ENCODE peak calls at places on chromosomes 3 and 15, in eight cellular contexts. Z, V, P, U, F, A, E and I are unnamed samples. For H3K4me1, the result is how much of the 10 kb centered on the place peaks cover.

GRCh38 chr15:64990168-64990470 is 405 bp upstream of the SPG21 start:
- DNase-seq in Z (no peak), V (no peak), P (no peak), U (no peak), F (no peak), A (no peak), E (no peak), I (no peak)

GRCh38 chr15:99097441-99098410 is 7.2 kb upstream of the SYNM start:
- DNase-seq in Z (no peak), V (no peak), P (no peak), U (no peak), F (no peak), A (no peak), E (no peak), I (no peak)

GRCh38 chr3:129627350-129628168 is 21.1 kb upstream of the PLXND1 start:
- DNase-seq in Z (peak), V (peak), P (peak), U (peak), F (no peak), A (peak), E (peak), I (peak)

GRCh38 chr3:153072856-153073255 is 89.2 kb upstream of the RAP2B start:
- DNase-seq in Z (no peak), V (no peak), P (no peak), U (no peak), F (no peak), A (no peak), E (no peak), I (no peak)

GRCh38 chr3:56125358-56126005 is 342.8 kb downstream of the ERC2 start:
- DNase-seq in Z (no peak), V (peak), P (peak), U (peak), F (peak), A (peak), E (no peak), I (no peak)

GRCh38 chr3:180680097-180680430 is 775 bp upstream of the CCDC39 start:
- DNase-seq in Z (no peak), V (peak), P (no peak), U (peak), F (no peak), A (no peak), E (peak), I (no peak)

GRCh38 chr3:195587824-195588223 is 4.1 kb upstream of the APOD start:
- DNase-seq in Z (no peak), V (no peak), P (no peak), U (no peak), F (no peak), A (no peak), E (no peak), I (no peak)

GRCh38 chr15:88155310-88155709 is 101.2 kb downstream of the NTRK3 start:
- DNase-seq in Z (no peak), V (no peak), P (no peak), U (no peak), F (no peak), A (no peak), E (no peak), I (no peak)

GRCh38 chr3:134840459-134840858 is 45.4 kb downstream of the EPHB1 start:
- DNase-seq in Z (no peak), V (no peak), P (peak), U (no peak), F (no peak), A (no peak), E (peak), I (no peak)

GRCh38 chr3:118165413-118165812 is 869.2 kb downstream of the IGSF11 start:
- DNase-seq in Z (no peak), V (no peak), P (peak), U (no peak), F (no peak), A (no peak), E (no peak), I (no peak)

DNA sequence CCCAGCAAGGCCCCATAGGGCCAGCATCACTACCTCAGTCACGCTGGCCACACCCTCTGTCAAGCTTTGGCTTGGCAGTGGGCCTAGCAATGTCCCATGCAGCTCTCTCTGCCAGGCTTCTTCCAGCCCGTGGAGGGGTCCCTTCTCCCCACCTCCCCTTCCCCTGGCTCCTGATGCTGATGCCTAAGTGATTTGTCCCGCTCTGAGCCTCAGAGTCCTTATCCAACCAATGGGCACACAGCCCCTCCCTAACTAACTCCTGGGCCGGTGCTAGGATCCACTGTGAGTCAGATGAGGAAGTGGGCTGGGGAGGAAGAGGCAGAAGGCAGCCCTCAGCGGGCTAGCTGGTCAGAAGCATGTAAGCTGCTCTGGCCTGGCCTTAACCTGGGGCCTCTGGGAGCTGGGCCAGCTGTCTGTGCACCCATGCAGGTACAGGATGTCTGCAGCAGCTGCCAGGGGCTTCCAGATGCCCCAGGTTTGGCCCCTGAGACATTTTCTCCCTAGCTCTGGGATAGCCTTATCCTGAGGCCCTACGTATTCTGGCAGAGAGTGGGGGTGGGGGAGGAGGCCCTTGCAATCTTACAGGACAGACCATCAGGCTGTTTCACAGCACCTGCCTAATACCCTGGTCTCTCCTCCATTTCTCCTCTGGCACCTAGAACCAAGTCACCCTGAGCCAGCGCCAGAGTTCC is 740 bp upstream of the ZBTB47 start:
- DNase-seq in Z (no peak), V (no peak), P (peak), U (peak), F (peak), A (peak), E (peak), I (peak)
- H3K4me3 ChIP-seq in Z (peak), V (peak), P (peak), U (peak), F (peak), A (peak), E (peak), I (no peak)

DNA sequence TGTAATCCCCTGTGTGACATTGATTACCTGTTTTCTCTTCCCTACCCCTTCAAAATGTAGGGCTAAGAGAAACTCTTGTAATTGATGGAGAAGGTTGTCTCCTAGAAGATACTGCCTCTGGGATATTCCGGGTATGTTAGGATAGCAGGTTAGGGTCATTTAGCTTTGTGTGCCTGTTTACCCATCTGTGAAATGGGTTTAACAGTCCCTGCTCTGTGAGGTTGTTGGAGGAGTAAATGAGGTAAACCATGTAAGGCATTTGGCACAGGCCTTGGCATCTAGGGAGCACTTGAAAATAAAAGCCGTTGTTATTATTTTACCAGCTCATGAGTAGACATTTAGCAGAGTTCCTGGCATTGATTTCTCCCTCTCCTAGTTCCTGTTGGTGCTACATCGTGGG is 16.4 kb downstream of the PTPRG start:
- DNase-seq in Z (no peak), V (no peak), P (no peak), U (no peak), F (no peak), A (no peak), E (no peak), I (no peak)
- H3K4me1 ChIP-seq in Z (under half), V (under half), P (under half), U (under half), F (under half), A (under half), E (under half), I (under half)

DNA sequence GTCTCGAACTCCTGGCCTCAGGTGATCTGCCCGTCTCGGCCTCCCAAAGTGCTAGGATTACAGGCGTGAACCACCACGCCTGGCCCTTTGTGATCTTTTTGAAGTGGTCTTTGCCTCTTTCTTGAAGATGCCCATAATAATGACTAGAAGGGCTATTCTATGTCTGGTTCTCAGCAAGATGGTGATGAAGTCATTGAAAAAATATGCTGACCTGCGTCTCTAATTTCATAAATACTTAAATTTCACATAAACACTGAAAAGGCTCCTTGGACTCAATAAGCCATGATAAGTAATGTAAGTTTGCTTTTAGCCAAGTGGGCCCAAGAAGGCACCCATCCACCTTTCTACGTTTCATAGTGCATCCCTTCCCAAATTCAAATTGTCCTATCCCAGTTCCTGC is 775 bp upstream of the MAPK6 start:
- DNase-seq in Z (no peak), V (no peak), P (peak), U (peak), F (no peak), A (peak), E (no peak), I (no peak)
- H3K4me3 ChIP-seq in Z (no peak), V (peak), P (peak), U (peak), F (peak), A (peak), E (no peak), I (no peak)

GRCh38 chr3:128485283-128486156 is 7.5 kb downstream of the GATA2 start:
- DNase-seq in Z (no peak), V (no peak), P (no peak), U (peak), F (peak), A (peak), E (no peak), I (no peak)

GRCh38 chr3:128486692-128487537 is 6.1 kb downstream of the GATA2 start:
- DNase-seq in Z (no peak), V (no peak), P (peak), U (peak), F (peak), A (peak), E (no peak), I (peak)

GRCh38 chr3:128484404-128485282 is 8.4 kb downstream of the GATA2 start:
- DNase-seq in Z (no peak), V (no peak), P (no peak), U (peak), F (peak), A (peak), E (no peak), I (no peak)

GRCh38 chr3:128487538-128487812 is 5.5 kb downstream of the GATA2 start:
- DNase-seq in Z (no peak), V (no peak), P (no peak), U (no peak), F (no peak), A (no peak), E (no peak), I (no peak)

DNA sequence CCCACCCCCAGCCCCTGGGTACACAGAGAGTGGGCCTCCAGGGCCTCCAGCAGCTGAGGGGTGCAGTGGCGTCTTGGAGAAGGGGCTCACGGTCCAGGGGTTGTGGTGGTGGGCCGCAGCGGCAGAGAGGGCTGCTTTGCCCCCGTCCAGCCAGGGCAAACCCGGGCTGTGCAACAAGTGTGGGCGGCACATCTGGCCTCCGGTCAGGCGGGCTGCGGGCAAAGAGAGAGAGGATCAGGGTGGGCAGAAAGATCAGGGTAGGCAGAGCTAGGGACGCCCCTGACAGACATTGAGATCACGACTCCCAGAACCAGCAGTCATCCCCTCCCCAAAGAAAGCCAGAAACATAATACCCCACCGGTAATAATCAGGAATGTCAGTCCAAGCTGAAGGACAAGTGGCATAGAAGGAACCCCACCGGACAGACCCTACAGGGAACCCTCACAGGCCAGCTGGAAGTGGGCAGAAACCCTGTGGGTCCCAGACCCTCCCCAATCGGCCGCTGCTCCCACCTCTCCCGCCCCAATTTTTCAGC is 6.8 kb downstream of the GATA2 start:
- DNase-seq in Z (no peak), V (no peak), P (no peak), U (peak), F (no peak), A (peak), E (no peak), I (no peak)
- H3K4me1 ChIP-seq in Z (under half), V (under half), P (under half), U (under half), F (under half), A (under half), E (under half), I (under half)

GRCh38 chr3:53072653-53073552 is 27.0 kb upstream of the SFMBT1 start:
- DNase-seq in Z (peak), V (peak), P (peak), U (peak), F (peak), A (peak), E (peak), I (peak)

GRCh38 chr3:53074366-53074696 is 28.5 kb upstream of the SFMBT1 start:
- DNase-seq in Z (no peak), V (no peak), P (no peak), U (no peak), F (no peak), A (no peak), E (no peak), I (no peak)

GRCh38 chr3:53069422-53070068 is 23.7 kb upstream of the SFMBT1 start:
- DNase-seq in Z (no peak), V (no peak), P (no peak), U (peak), F (no peak), A (no peak), E (no peak), I (no peak)

GRCh38 chr3:53073553-53074365 is 27.9 kb upstream of the SFMBT1 start:
- DNase-seq in Z (no peak), V (no peak), P (no peak), U (no peak), F (no peak), A (no peak), E (no peak), I (no peak)

DNA sequence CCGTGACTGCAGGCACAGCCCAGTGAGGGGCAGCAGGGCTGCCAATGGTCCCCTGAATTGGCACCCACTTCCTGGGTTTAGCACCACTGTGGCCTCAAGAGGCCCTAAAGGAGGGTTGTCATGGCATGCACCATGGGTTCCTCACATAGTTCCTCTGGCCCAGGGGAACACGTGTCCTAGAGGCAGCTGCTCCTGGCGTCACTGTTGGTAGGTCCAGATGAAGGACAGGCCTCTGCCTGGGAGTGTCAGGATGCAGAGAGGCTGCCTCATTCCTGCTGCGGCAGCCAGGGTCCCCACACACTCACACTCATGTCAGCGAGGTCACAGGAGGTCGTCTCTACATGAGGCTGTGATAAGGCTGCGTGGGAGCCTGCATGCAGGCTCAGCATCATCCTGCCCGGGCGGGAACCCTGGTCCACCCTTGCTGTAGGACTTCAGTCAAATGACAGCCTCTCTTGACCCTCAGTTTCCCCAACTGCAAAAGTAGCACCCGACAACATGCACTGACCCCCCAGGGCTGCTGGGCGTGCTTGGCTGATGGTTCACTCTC is 26.1 kb upstream of the SFMBT1 start:
- DNase-seq in Z (peak), V (no peak), P (no peak), U (no peak), F (peak), A (no peak), E (no peak), I (no peak)
- H3K4me3 ChIP-seq in Z (no peak), V (no peak), P (peak), U (no peak), F (no peak), A (peak), E (no peak), I (no peak)

GRCh38 chr3:170751894-170752283 is 118.1 kb downstream of the RPL22L1 start:
- DNase-seq in Z (no peak), V (no peak), P (no peak), U (peak), F (no peak), A (no peak), E (no peak), I (no peak)
- H3K4me1 ChIP-seq in Z (under half), V (under half), P (under half), U (half or more), F (under half), A (half or more), E (under half), I (under half)

DNA sequence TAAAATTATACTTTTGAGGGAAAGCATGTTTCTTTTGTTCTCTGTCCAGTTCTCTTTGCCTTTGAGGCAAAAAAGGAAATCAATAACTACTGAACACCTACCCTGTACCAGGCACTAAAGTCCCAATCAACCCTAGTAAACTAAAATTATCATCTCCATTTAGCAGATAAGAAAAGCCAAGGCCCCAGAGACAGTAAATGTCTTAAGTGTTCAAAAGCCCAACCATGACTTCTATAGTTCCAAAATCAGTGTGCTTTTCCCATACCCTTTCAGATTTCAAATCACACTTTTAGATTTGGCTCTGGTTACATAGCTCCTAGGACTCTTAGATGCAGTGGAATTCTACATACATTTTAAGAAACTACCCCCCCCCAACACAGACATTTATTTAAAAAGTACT is 63.5 kb downstream of the UACA start:
- DNase-seq in Z (no peak), V (no peak), P (no peak), U (no peak), F (no peak), A (peak), E (no peak), I (no peak)
- H3K4me3 ChIP-seq in Z (no peak), V (no peak), P (no peak), U (no peak), F (no peak), A (peak), E (no peak), I (no peak)

DNA sequence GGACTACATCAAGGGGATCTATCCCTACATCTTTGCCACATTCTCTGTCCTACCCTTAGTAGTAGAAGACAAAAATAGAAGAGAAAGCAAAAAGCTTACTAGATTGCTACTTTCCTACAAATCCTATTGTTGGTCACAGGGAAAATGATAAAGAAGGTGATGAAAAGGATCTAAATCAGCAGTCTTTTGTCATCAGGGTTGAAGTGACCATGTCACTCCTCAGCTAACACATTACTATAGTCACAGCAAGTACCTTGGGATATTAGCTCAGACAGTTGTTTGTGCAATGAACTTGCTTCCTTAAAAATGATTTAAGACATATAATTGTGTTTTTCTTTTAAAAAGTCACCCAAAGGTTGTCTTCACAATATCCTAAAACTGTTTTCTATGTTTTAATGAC is 6.3 kb downstream of the ST3GAL6 start:
- DNase-seq in Z (no peak), V (no peak), P (no peak), U (no peak), F (no peak), A (no peak), E (no peak), I (no peak)
- H3K4me1 ChIP-seq in Z (under half), V (under half), P (under half), U (under half), F (under half), A (under half), E (under half), I (under half)

DNA sequence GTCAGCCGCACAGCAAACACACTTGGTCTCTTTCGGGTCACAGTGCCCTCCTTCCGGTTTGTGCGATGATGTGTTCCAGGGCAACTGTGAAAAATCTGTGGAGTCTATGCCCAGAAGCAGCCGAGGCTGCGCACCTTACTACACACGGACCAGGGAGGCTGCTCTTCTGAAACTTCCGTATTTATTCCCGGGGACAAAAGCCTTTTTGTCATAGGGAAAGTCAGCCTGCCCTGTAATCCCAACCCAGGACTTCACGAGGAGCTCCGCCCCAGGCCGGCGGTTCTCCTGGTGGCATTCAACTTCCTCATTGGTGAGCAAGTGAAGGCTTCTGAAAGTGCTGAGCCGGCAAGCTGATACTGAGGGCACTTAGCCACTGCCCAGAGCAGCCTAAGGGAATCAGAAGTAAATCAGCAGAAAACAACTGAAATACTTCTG is 126.5 kb downstream of the FMN1 start:
- DNase-seq in Z (peak), V (no peak), P (peak), U (peak), F (no peak), A (peak), E (peak), I (peak)
- H3K4me3 ChIP-seq in Z (no peak), V (peak), P (peak), U (peak), F (no peak), A (peak), E (peak), I (no peak)

DNA sequence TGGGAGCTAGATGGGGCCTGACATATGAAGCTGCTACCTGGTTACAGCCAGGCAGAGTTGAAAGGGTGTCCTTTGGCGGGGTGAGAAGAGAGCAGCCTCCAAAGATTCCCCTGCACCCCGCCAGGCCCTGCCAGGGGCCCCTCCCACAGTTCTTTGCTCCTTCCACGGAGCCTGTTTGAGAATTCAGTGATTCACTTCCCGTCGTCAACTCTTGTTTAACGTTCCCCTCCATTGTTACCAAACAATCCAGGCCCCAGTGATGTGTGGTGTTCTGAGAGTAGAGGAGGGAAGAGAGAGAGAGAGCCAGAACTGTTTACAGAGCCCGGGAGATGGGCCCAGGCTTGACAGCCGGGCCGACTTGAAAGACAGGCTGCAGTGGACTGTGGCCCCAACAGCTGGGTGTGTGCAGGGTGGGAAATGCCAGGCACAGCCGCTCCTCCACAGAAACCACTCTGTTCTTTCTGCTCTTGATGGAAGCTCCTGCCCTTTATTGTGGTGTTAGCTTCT is 81.5 kb downstream of the SMAD3 start:
- DNase-seq in Z (peak), V (no peak), P (peak), U (peak), F (peak), A (no peak), E (peak), I (no peak)
- H3K4me1 ChIP-seq in Z (half or more), V (half or more), P (half or more), U (half or more), F (under half), A (half or more), E (under half), I (half or more)